ENCODE peak calls at places on chromosomes 13 and 19, in four cellular contexts. O is effector memory CD4-positive, alpha-beta T cell; R is fibroblast of lung; G is adrenal gland. K is an unnamed sample.

GRCh38 chr13:87696458-87696857 is 25.3 kb downstream of the SLITRK5 start:
- DNase-seq in O (no peak), R (no peak), G (no peak), K (no peak)

GRCh38 chr13:41398494-41399190 is 58.7 kb upstream of the RGCC start:
- DNase-seq in O (no peak), R (no peak), G (no peak), K (no peak)

GRCh38 chr13:73040968-73041580 is 17.7 kb upstream of the KLF5 start:
- DNase-seq in O (no peak), R (no peak), G (no peak), K (no peak)

GRCh38 chr19:16516381-16516780 is 20.2 kb downstream of the C19orf44 start:
- DNase-seq in O (no peak), R (no peak), G (no peak), K (no peak)

GRCh38 chr13:50365300-50365682 is 350.0 kb downstream of the KCNRG start:
- DNase-seq in O (no peak), R (no peak), G (no peak), K (no peak)

GRCh38 chr13:68851026-68851425 is 1256.6 kb upstream of the ATXN8OS start:
- DNase-seq in O (no peak), R (peak), G (no peak), K (no peak)

GRCh38 chr19:45872095-45872919 is 8.2 kb downstream of the FOXA3 start:
- DNase-seq in O (no peak), R (no peak), G (no peak), K (no peak)

GRCh38 chr13:33940898-33941297 is 122.9 kb downstream of the RFC3 start:
- DNase-seq in O (no peak), R (no peak), G (no peak), K (no peak)

GRCh38 chr19:2047449-2048103 is 3.5 kb downstream of the MKNK2 start:
- DNase-seq in O (peak), R (no peak), G (peak), K (no peak)

GRCh38 chr19:31545766-31546165 is 196.5 kb upstream of the TSHZ3 start:
- DNase-seq in O (no peak), R (no peak), G (no peak), K (no peak)

GRCh38 chr19:45785097-45785496 is 2.8 kb upstream of the DMPK start:
- DNase-seq in O (no peak), R (no peak), G (no peak), K (no peak)

GRCh38 chr19:51372649-51373504 is at the start of gene NKG7:
- DNase-seq in O (peak), R (no peak), G (no peak), K (peak)

GRCh38 chr13:49436890-49437289 is 7.0 kb downstream of the CAB39L start:
- DNase-seq in O (no peak), R (peak), G (peak), K (no peak)

GRCh38 chr19:5571777-5572176 is 4.0 kb upstream of the TINCR start:
- DNase-seq in O (no peak), R (no peak), G (no peak), K (no peak)

GRCh38 chr13:33678906-33679657 is 138.9 kb upstream of the RFC3 start:
- DNase-seq in O (peak), R (peak), G (peak), K (peak)

GRCh38 chr13:90547272-90547790 is 800.2 kb upstream of the MIR17HG start:
- DNase-seq in O (no peak), R (no peak), G (no peak), K (no peak)

GRCh38 chr19:35518313-35518712 is 4.9 kb upstream of the DMKN start:
- DNase-seq in O (no peak), R (peak), G (no peak), K (no peak)

GRCh38 chr13:58721273-58721672 is 1089.7 kb downstream of the PCDH17 start:
- DNase-seq in O (no peak), R (no peak), G (no peak), K (no peak)

GRCh38 chr13:43815204-43815603 is 28.4 kb upstream of the ENOX1 start:
- DNase-seq in O (no peak), R (peak), G (peak), K (no peak)

GRCh38 chr19:23286477-23286876 is 36.3 kb upstream of the ZNF724 start:
- DNase-seq in O (no peak), R (no peak), G (no peak), K (no peak)